ENCODE peak calls at places on chromosomes 7 and 10, in nine cellular contexts. G is IMR-90, E is OCI-LY7, X is heart right ventricle, C is lung, P is Panc1, T is heart left ventricle, D is A549, F is neural progenitor cell. Z is an unnamed sample.

GRCh38 chr7:155518633-155519032 is 27.7 kb downstream of the CNPY1 start:
- DNase-seq in P (no peak), D (no peak), C (no peak), T (no peak), X (no peak), G (no peak), E (no peak), F (no peak), Z (no peak)

GRCh38 chr7:140697447-140698143 is 1.1 kb downstream of the NDUFB2 start:
- DNase-seq in E (no peak), D (no peak), P (no peak), F (no peak), C (no peak), T (no peak), X (no peak), G (peak; percentile 64), Z (no peak)

GRCh38 chr10:110286841-110287240 is 17.9 kb downstream of the SMNDC1 start:
- DNase-seq in T (no peak), C (no peak), D (peak; percentile 15), G (peak; percentile 17), X (no peak), E (no peak), F (no peak), P (no peak), Z (no peak)

GRCh38 chr7:135342887-135343286 is 109.2 kb downstream of the STRA8 start:
- DNase-seq in G (peak; percentile 5), E (no peak), C (no peak), D (no peak), F (peak; percentile 26), P (no peak), X (peak; percentile 77), T (peak; percentile 73), Z (no peak)

GRCh38 chr10:26486985-26487850 is 49.1 kb downstream of the APBB1IP start:
- DNase-seq in C (no peak), P (no peak), F (no peak), G (peak; percentile 37), T (peak; percentile 12), X (no peak), D (peak; percentile 94), E (no peak), Z (peak; percentile 96)

GRCh38 chr7:24660541-24660940 is 87.3 kb downstream of the PALS2 start:
- DNase-seq in X (no peak), C (no peak), E (no peak), G (peak; percentile 64), P (no peak), T (no peak), D (no peak), F (no peak), Z (no peak)

GRCh38 chr7:83324596-83324995 is 161.9 kb upstream of the PCLO start:
- DNase-seq in T (no peak), G (no peak), D (no peak), E (no peak), X (no peak), C (no peak), F (no peak), P (no peak), Z (no peak)

GRCh38 chr10:31419394-31420063 is 100.5 kb downstream of the ZEB1 start:
- DNase-seq in X (no peak), T (no peak), F (no peak), P (no peak), C (no peak), G (peak; percentile 55), E (no peak), D (no peak), Z (peak; percentile 20)

GRCh38 chr10:64316416-64316815 is 795.2 kb downstream of the REEP3 start:
- DNase-seq in X (no peak), D (no peak), F (no peak), G (no peak), P (no peak), T (no peak), E (no peak), C (no peak), Z (no peak)

GRCh38 chr10:33301097-33301789 is 33.2 kb downstream of the NRP1 start:
- DNase-seq in G (no peak), X (no peak), P (no peak), D (no peak), E (no peak), F (no peak), T (no peak), C (no peak), Z (no peak)

GRCh38 chr10:67775274-67775673 is 62.7 kb downstream of the DNAJC12 start:
- DNase-seq in D (no peak), G (no peak), C (no peak), T (no peak), X (no peak), E (no peak), F (no peak), P (no peak), Z (no peak)

GRCh38 chr10:67780759-67781538 is 57.0 kb downstream of the DNAJC12 start:
- DNase-seq in P (no peak), X (no peak), D (no peak), G (no peak), E (peak; percentile 81), T (no peak), C (peak; percentile 6), F (no peak), Z (no peak)

GRCh38 chr10:67783576-67784294 is 54.3 kb downstream of the DNAJC12 start:
- DNase-seq in C (no peak), T (no peak), X (no peak), E (peak; percentile 54), P (no peak), G (no peak), D (no peak), F (no peak), Z (no peak)

GRCh38 chr10:67782556-67782955 is 55.4 kb downstream of the DNAJC12 start:
- DNase-seq in F (no peak), G (no peak), E (no peak), D (no peak), X (no peak), C (no peak), T (no peak), P (no peak), Z (no peak)

GRCh38 chr10:67779455-67780205 is 58.4 kb downstream of the DNAJC12 start:
- DNase-seq in F (peak; percentile 85), T (peak; percentile 70), C (peak; percentile 65), X (peak; percentile 78), D (peak; percentile 87), E (peak; percentile 91), G (peak; percentile 84), P (peak; percentile 64), Z (peak; percentile 55)
- H3K4me3 ChIP-seq in F (no peak overlapping the region), T (no peak overlapping the region), C (no peak overlapping the region), X (no peak overlapping the region), D (no peak overlapping the region), E (no peak overlapping the region), G (no peak overlapping the region), P (no peak overlapping the region), Z (no peak overlapping the region)

GRCh38 chr10:75763652-75764051 is 332.2 kb downstream of the LRMDA start:
- DNase-seq in P (no peak), X (no peak), T (no peak), D (no peak), E (no peak), C (no peak), G (no peak), F (no peak), Z (no peak)
- H3K4me3 ChIP-seq in P (no peak overlapping the region), X (no peak overlapping the region), T (no peak overlapping the region), D (no peak overlapping the region), E (no peak overlapping the region), C (no peak overlapping the region), G (no peak overlapping the region), F (no peak overlapping the region), Z (no peak overlapping the region)

GRCh38 chr10:11144626-11145497 is 127.2 kb downstream of the CELF2 start:
- DNase-seq in G (no peak), C (no peak), E (no peak), X (no peak), F (peak; percentile 14), D (no peak), P (no peak), T (no peak), Z (no peak)

GRCh38 chr10:11143240-11143639 is 125.6 kb downstream of the CELF2 start:
- DNase-seq in G (no peak), T (no peak), D (no peak), X (no peak), F (no peak), P (no peak), C (no peak), E (no peak), Z (no peak)

GRCh38 chr10:11147723-11148122 is 130.1 kb downstream of the CELF2 start:
- DNase-seq in E (peak; percentile 16), D (no peak), F (peak; percentile 30), P (no peak), G (no peak), X (no peak), C (no peak), T (peak; percentile 26), Z (no peak)

GRCh38 chr10:11146402-11147171 is 128.9 kb downstream of the CELF2 start:
- DNase-seq in C (no peak), F (no peak), P (no peak), T (no peak), G (peak; percentile 9), D (no peak), X (no peak), E (no peak), Z (no peak)

GRCh38 chr10:11145498-11145855 is 127.8 kb downstream of the CELF2 start:
- DNase-seq in X (peak; percentile 47), E (peak; percentile 68), C (no peak), F (no peak), P (no peak), T (peak; percentile 40), G (no peak), D (no peak), Z (no peak)
- H3K4me3 ChIP-seq in X (no peak overlapping the region), E (no peak overlapping the region), C (no peak overlapping the region), F (no peak overlapping the region), P (no peak overlapping the region), T (no peak overlapping the region), G (no peak overlapping the region), D (no peak overlapping the region), Z (no peak overlapping the region)

GRCh38 chr7:70886547-70886946 is 245.4 kb upstream of the GALNT17 start:
- DNase-seq in D (no peak), P (no peak), C (no peak), X (no peak), T (no peak), G (no peak), E (no peak), F (no peak), Z (no peak)

GRCh38 chr7:70887186-70887585 is 244.8 kb upstream of the GALNT17 start:
- DNase-seq in P (no peak), E (no peak), D (no peak), G (no peak), T (no peak), C (no peak), F (no peak), X (no peak), Z (no peak)

GRCh38 chr7:70884809-70885208 is 247.1 kb upstream of the GALNT17 start:
- DNase-seq in P (no peak), G (no peak), T (no peak), C (no peak), X (no peak), F (no peak), E (no peak), D (no peak), Z (no peak)

GRCh38 chr7:70883750-70884445 is 248.0 kb upstream of the GALNT17 start:
- DNase-seq in P (no peak), X (no peak), C (no peak), D (no peak), F (no peak), E (no peak), T (no peak), G (no peak), Z (no peak)

DNA sequence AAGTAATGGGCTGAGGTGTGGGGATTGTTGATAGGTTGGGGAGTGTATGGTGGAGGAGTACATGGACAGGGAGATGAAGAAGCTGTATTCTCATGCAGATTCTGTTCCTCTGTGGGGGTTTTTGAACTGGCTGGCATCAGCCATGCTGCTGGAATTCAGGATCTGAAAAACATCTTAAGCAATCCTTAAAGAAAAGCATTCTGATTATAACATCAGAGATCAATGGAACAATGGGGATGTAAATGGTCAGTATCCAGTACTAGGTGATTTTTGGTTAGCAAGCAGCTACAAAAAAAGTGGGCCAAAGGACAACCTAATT is 247.5 kb upstream of the GALNT17 start:
- DNase-seq in E (no peak), D (no peak), F (no peak), X (no peak), T (no peak), P (no peak), G (no peak), C (no peak), Z (no peak)
- H3K4me3 ChIP-seq in E (no peak overlapping the region), D (no peak overlapping the region), F (no peak overlapping the region), X (no peak overlapping the region), T (no peak overlapping the region), P (no peak overlapping the region), G (no peak overlapping the region), C (no peak overlapping the region), Z (no peak overlapping the region)

Z was measured in AG09309.